ENCODE peak calls at places on chromosomes 11 and 22, in nine cellular contexts. One of them, this sample, is unnamed.

GRCh38 chr11:69245041-69245440 is 48.9 kb upstream of the MYEOV start:
- DNase-seq in nephron progenitor cell: no peak
- DNase-seq in GM23338: no peak
- DNase-seq in left ventricle myocardium inferior: no peak
- DNase-seq in Calu3: no peak
- DNase-seq in tibial nerve: no peak
- DNase-seq in progenitor cell of endocrine pancreas: no peak
- DNase-seq in HepG2: no peak
- DNase-seq in HFFc6: no peak
- DNase-seq in this sample: no peak

GRCh38 chr22:46958649-46959048 is 196.2 kb downstream of the TBC1D22A start:
- DNase-seq in nephron progenitor cell: no peak
- DNase-seq in GM23338: no peak
- DNase-seq in left ventricle myocardium inferior: no peak
- DNase-seq in Calu3: no peak
- DNase-seq in tibial nerve: no peak
- DNase-seq in progenitor cell of endocrine pancreas: no peak
- DNase-seq in HepG2: no peak
- DNase-seq in HFFc6: no peak
- DNase-seq in this sample: no peak

GRCh38 chr22:42075277-42075676 is 1.2 kb downstream of the PHETA2 start:
- DNase-seq in nephron progenitor cell: no peak
- DNase-seq in GM23338: no peak
- DNase-seq in left ventricle myocardium inferior: no peak
- DNase-seq in Calu3: no peak
- DNase-seq in tibial nerve: no peak
- DNase-seq in progenitor cell of endocrine pancreas: no peak
- DNase-seq in HepG2: no peak
- DNase-seq in HFFc6: no peak
- DNase-seq in this sample: no peak

GRCh38 chr22:23281406-23282088 is 101.2 kb downstream of the BCR start:
- DNase-seq in nephron progenitor cell: peak
- DNase-seq in GM23338: peak
- DNase-seq in left ventricle myocardium inferior: peak
- DNase-seq in Calu3: peak
- DNase-seq in tibial nerve: peak
- DNase-seq in progenitor cell of endocrine pancreas: peak
- DNase-seq in HepG2: peak
- DNase-seq in HFFc6: peak
- DNase-seq in this sample: peak

GRCh38 chr11:83454674-83455073 is 168.5 kb upstream of the CCDC90B start:
- DNase-seq in nephron progenitor cell: no peak
- DNase-seq in GM23338: no peak
- DNase-seq in left ventricle myocardium inferior: no peak
- DNase-seq in Calu3: no peak
- DNase-seq in tibial nerve: no peak
- DNase-seq in progenitor cell of endocrine pancreas: no peak
- DNase-seq in HepG2: no peak
- DNase-seq in HFFc6: no peak
- DNase-seq in this sample: no peak

GRCh38 chr11:83317757-83318548 is 31.8 kb upstream of the CCDC90B start:
- DNase-seq in nephron progenitor cell: no peak
- DNase-seq in GM23338: no peak
- DNase-seq in left ventricle myocardium inferior: no peak
- DNase-seq in Calu3: no peak
- DNase-seq in tibial nerve: no peak
- DNase-seq in progenitor cell of endocrine pancreas: no peak
- DNase-seq in HepG2: no peak
- DNase-seq in HFFc6: no peak
- DNase-seq in this sample: no peak

GRCh38 chr11:65300621-65301290 is 13.9 kb upstream of the CDC42EP2 start:
- DNase-seq in nephron progenitor cell: no peak
- DNase-seq in GM23338: no peak
- DNase-seq in left ventricle myocardium inferior: no peak
- DNase-seq in Calu3: no peak
- DNase-seq in tibial nerve: no peak
- DNase-seq in progenitor cell of endocrine pancreas: no peak
- DNase-seq in HepG2: no peak
- DNase-seq in HFFc6: no peak
- DNase-seq in this sample: no peak

GRCh38 chr11:44980533-44981427 is 30.1 kb upstream of the TP53I11 start:
- DNase-seq in nephron progenitor cell: no peak
- DNase-seq in GM23338: no peak
- DNase-seq in left ventricle myocardium inferior: no peak
- DNase-seq in Calu3: no peak
- DNase-seq in tibial nerve: no peak
- DNase-seq in progenitor cell of endocrine pancreas: no peak
- DNase-seq in HepG2: no peak
- DNase-seq in HFFc6: no peak
- DNase-seq in this sample: no peak

GRCh38 chr11:48058064-48058463 is 77.7 kb downstream of the PTPRJ start:
- DNase-seq in nephron progenitor cell: no peak
- DNase-seq in GM23338: no peak
- DNase-seq in left ventricle myocardium inferior: no peak
- DNase-seq in Calu3: no peak
- DNase-seq in tibial nerve: no peak
- DNase-seq in progenitor cell of endocrine pancreas: no peak
- DNase-seq in HepG2: no peak
- DNase-seq in HFFc6: no peak
- DNase-seq in this sample: no peak

GRCh38 chr11:60316317-60316716 is 10.7 kb upstream of the MS4A6E start:
- DNase-seq in nephron progenitor cell: no peak
- DNase-seq in GM23338: no peak
- DNase-seq in left ventricle myocardium inferior: no peak
- DNase-seq in Calu3: no peak
- DNase-seq in tibial nerve: no peak
- DNase-seq in progenitor cell of endocrine pancreas: no peak
- DNase-seq in HepG2: no peak
- DNase-seq in HFFc6: no peak
- DNase-seq in this sample: no peak

GRCh38 chr11:32374261-32374711 is 61.1 kb downstream of the WT1 start:
- DNase-seq in nephron progenitor cell: peak
- DNase-seq in GM23338: peak
- DNase-seq in left ventricle myocardium inferior: no peak
- DNase-seq in Calu3: peak
- DNase-seq in tibial nerve: no peak
- DNase-seq in progenitor cell of endocrine pancreas: no peak
- DNase-seq in HepG2: peak
- DNase-seq in HFFc6: no peak
- DNase-seq in this sample: no peak

GRCh38 chr11:76139317-76139716 is 67.0 kb downstream of the WNT11 start:
- DNase-seq in nephron progenitor cell: no peak
- DNase-seq in GM23338: no peak
- DNase-seq in left ventricle myocardium inferior: no peak
- DNase-seq in Calu3: no peak
- DNase-seq in tibial nerve: no peak
- DNase-seq in progenitor cell of endocrine pancreas: no peak
- DNase-seq in HepG2: no peak
- DNase-seq in HFFc6: no peak
- DNase-seq in this sample: no peak

GRCh38 chr11:7904910-7905309 is 26.2 kb downstream of the OR10A6 start:
- DNase-seq in nephron progenitor cell: no peak
- DNase-seq in GM23338: peak
- DNase-seq in left ventricle myocardium inferior: no peak
- DNase-seq in Calu3: no peak
- DNase-seq in tibial nerve: no peak
- DNase-seq in progenitor cell of endocrine pancreas: no peak
- DNase-seq in HepG2: no peak
- DNase-seq in HFFc6: peak
- DNase-seq in this sample: no peak
- TF ChIP-seq CTCF in nephron progenitor cell: no peak
- TF ChIP-seq CTCF in GM23338: peak
- TF ChIP-seq CTCF in left ventricle myocardium inferior: no peak
- TF ChIP-seq CTCF in Calu3: no peak
- TF ChIP-seq CTCF in tibial nerve: peak
- TF ChIP-seq CTCF in progenitor cell of endocrine pancreas: no peak
- TF ChIP-seq CTCF in HepG2: no peak
- TF ChIP-seq CTCF in HFFc6: peak
- TF ChIP-seq CTCF in this sample: no peak

GRCh38 chr22:24485608-24486007 is 9.5 kb upstream of the UPB1 start:
- DNase-seq in nephron progenitor cell: no peak
- DNase-seq in GM23338: no peak
- DNase-seq in left ventricle myocardium inferior: no peak
- DNase-seq in Calu3: no peak
- DNase-seq in tibial nerve: no peak
- DNase-seq in progenitor cell of endocrine pancreas: no peak
- DNase-seq in HepG2: no peak
- DNase-seq in HFFc6: peak
- DNase-seq in this sample: no peak
- TF ChIP-seq CTCF in nephron progenitor cell: no peak
- TF ChIP-seq CTCF in GM23338: peak
- TF ChIP-seq CTCF in left ventricle myocardium inferior: peak
- TF ChIP-seq CTCF in Calu3: no peak
- TF ChIP-seq CTCF in tibial nerve: no peak
- TF ChIP-seq CTCF in progenitor cell of endocrine pancreas: no peak
- TF ChIP-seq CTCF in HepG2: peak
- TF ChIP-seq CTCF in HFFc6: peak
- TF ChIP-seq CTCF in this sample: peak

GRCh38 chr11:100980156-100980555 is 149.5 kb downstream of the PGR start:
- DNase-seq in nephron progenitor cell: no peak
- DNase-seq in GM23338: peak
- DNase-seq in left ventricle myocardium inferior: no peak
- DNase-seq in Calu3: no peak
- DNase-seq in tibial nerve: no peak
- DNase-seq in progenitor cell of endocrine pancreas: no peak
- DNase-seq in HepG2: peak
- DNase-seq in HFFc6: peak
- DNase-seq in this sample: no peak
- TF ChIP-seq CTCF in nephron progenitor cell: peak
- TF ChIP-seq CTCF in GM23338: peak
- TF ChIP-seq CTCF in left ventricle myocardium inferior: peak
- TF ChIP-seq CTCF in Calu3: no peak
- TF ChIP-seq CTCF in tibial nerve: no peak
- TF ChIP-seq CTCF in progenitor cell of endocrine pancreas: peak
- TF ChIP-seq CTCF in HepG2: peak
- TF ChIP-seq CTCF in HFFc6: peak
- TF ChIP-seq CTCF in this sample: peak

DNA sequence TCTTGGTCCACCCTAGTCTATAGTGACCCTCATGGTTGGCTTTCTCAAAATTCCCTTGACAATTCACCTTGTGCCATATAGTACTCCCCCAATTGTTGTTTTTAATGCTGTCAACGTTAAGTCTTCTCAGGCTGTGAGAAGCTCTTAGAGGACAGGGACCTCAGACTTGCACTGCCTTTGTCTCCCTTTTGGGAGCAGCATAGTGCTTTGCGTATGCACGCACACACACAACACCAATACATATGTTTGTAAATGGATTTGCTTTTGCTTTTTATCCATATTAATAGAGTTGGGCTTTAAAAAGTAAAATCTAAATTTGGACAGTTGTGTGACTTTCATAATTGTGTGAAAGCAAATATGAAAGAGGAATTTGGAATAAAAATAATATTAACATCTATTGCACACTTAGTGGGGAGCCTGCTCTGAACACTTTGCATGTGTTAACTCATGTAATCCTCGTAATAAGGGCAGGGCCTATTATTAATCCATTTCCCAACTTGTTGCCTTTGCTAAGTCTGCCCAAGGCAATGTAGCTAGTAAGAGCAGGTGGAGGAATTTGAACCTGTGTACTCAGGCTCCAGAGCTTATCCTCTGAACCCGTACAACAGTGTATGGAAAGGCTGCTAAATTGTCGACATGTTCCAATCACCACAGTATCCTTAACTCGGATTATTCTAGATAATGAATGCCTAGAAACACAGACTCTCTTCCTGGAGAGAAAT is 257.7 kb upstream of the NARS2 start:
- DNase-seq in nephron progenitor cell: no peak
- DNase-seq in GM23338: no peak
- DNase-seq in left ventricle myocardium inferior: no peak
- DNase-seq in Calu3: no peak
- DNase-seq in tibial nerve: no peak
- DNase-seq in progenitor cell of endocrine pancreas: no peak
- DNase-seq in HepG2: no peak
- DNase-seq in HFFc6: no peak
- DNase-seq in this sample: no peak
- TF ChIP-seq CTCF in nephron progenitor cell: no peak
- TF ChIP-seq CTCF in GM23338: peak
- TF ChIP-seq CTCF in left ventricle myocardium inferior: no peak
- TF ChIP-seq CTCF in Calu3: no peak
- TF ChIP-seq CTCF in tibial nerve: no peak
- TF ChIP-seq CTCF in progenitor cell of endocrine pancreas: no peak
- TF ChIP-seq CTCF in HepG2: peak
- TF ChIP-seq CTCF in HFFc6: no peak
- TF ChIP-seq CTCF in this sample: peak

GRCh38 chr11:14305649-14306048 is 53.3 kb downstream of the RRAS2 start:
- DNase-seq in nephron progenitor cell: no peak
- DNase-seq in GM23338: no peak
- DNase-seq in left ventricle myocardium inferior: no peak
- DNase-seq in Calu3: no peak
- DNase-seq in tibial nerve: no peak
- DNase-seq in progenitor cell of endocrine pancreas: no peak
- DNase-seq in HepG2: no peak
- DNase-seq in HFFc6: no peak
- DNase-seq in this sample: no peak

GRCh38 chr11:14300661-14301304 is 58.2 kb downstream of the RRAS2 start:
- DNase-seq in nephron progenitor cell: peak
- DNase-seq in GM23338: peak
- DNase-seq in left ventricle myocardium inferior: no peak
- DNase-seq in Calu3: peak
- DNase-seq in tibial nerve: peak
- DNase-seq in progenitor cell of endocrine pancreas: peak
- DNase-seq in HepG2: peak
- DNase-seq in HFFc6: peak
- DNase-seq in this sample: no peak

GRCh38 chr11:14304601-14305000 is 54.4 kb downstream of the RRAS2 start:
- DNase-seq in nephron progenitor cell: no peak
- DNase-seq in GM23338: peak
- DNase-seq in left ventricle myocardium inferior: no peak
- DNase-seq in Calu3: no peak
- DNase-seq in tibial nerve: no peak
- DNase-seq in progenitor cell of endocrine pancreas: no peak
- DNase-seq in HepG2: no peak
- DNase-seq in HFFc6: no peak
- DNase-seq in this sample: no peak

GRCh38 chr11:14299921-14300320 is 59.1 kb downstream of the RRAS2 start:
- DNase-seq in nephron progenitor cell: no peak
- DNase-seq in GM23338: no peak
- DNase-seq in left ventricle myocardium inferior: no peak
- DNase-seq in Calu3: no peak
- DNase-seq in tibial nerve: no peak
- DNase-seq in progenitor cell of endocrine pancreas: no peak
- DNase-seq in HepG2: no peak
- DNase-seq in HFFc6: no peak
- DNase-seq in this sample: no peak
- TF ChIP-seq CTCF in nephron progenitor cell: no peak
- TF ChIP-seq CTCF in GM23338: no peak
- TF ChIP-seq CTCF in left ventricle myocardium inferior: no peak
- TF ChIP-seq CTCF in Calu3: no peak
- TF ChIP-seq CTCF in tibial nerve: no peak
- TF ChIP-seq CTCF in progenitor cell of endocrine pancreas: no peak
- TF ChIP-seq CTCF in HepG2: no peak
- TF ChIP-seq CTCF in HFFc6: no peak
- TF ChIP-seq CTCF in this sample: no peak

This sample was measured in D721Med.